ENCODE peak calls at places on chromosomes 11 and 22, in six cellular contexts. T is neural progenitor cell, G is PC-3, W is GM23248, F is MM.1S, Q is PC-9. X is an unnamed sample. For H3F3A and H4K20me1, the result is how much of the 10 kb centered on the place peaks cover.

GRCh38 chr11:130908770-130909625 is 7.3 kb downstream of the SNX19 start:
- DNase-seq in T (no peak), G (peak), W (peak), F (no peak), Q (no peak), X (no peak)

GRCh38 chr22:17234144-17234623 is 14.9 kb upstream of the ADA2 start:
- DNase-seq in T (peak), G (no peak), W (peak), F (no peak), Q (peak), X (peak)

GRCh38 chr11:45031912-45032519 is 81.3 kb upstream of the TP53I11 start:
- DNase-seq in T (no peak), G (no peak), W (no peak), F (peak), Q (no peak), X (no peak)

GRCh38 chr22:39309364-39309861 is 10.0 kb downstream of the RPL3 start:
- DNase-seq in T (no peak), G (no peak), W (peak), F (no peak), Q (no peak), X (peak)

GRCh38 chr11:84420261-84420660 is 1134.1 kb upstream of the CCDC90B start:
- DNase-seq in T (peak), G (no peak), W (peak), F (no peak), Q (no peak), X (peak)

GRCh38 chr22:41290262-41291221 is 4.6 kb upstream of the RANGAP1 start:
- DNase-seq in T (peak), G (peak), W (peak), F (no peak), Q (peak), X (peak)

GRCh38 chr11:61579398-61580291 is 1.2 kb downstream of the SYT7 start:
- DNase-seq in T (peak), G (no peak), W (no peak), F (no peak), Q (no peak), X (peak)

GRCh38 chr22:29434288-29434687 is 4.1 kb upstream of the RFPL1 start:
- DNase-seq in T (no peak), G (no peak), W (no peak), F (no peak), Q (no peak), X (no peak)

GRCh38 chr22:37627545-37627944 is 11.9 kb upstream of the SH3BP1 start:
- DNase-seq in T (no peak), G (no peak), W (no peak), F (peak), Q (no peak), X (no peak)

GRCh38 chr11:17351171-17351509 is 460 bp upstream of the NCR3LG1 start:
- DNase-seq in T (no peak), G (no peak), W (no peak), F (no peak), Q (no peak), X (no peak)

GRCh38 chr11:36469063-36469462 is 41.0 kb downstream of the TRAF6 start:
- DNase-seq in T (peak), G (no peak), W (peak), F (no peak), Q (no peak), X (peak)

GRCh38 chr11:122197055-122197987 is 81.3 kb upstream of the BLID start:
- DNase-seq in T (no peak), G (peak), W (peak), F (no peak), Q (peak), X (no peak)

GRCh38 chr22:38504731-38505594 is 1.1 kb downstream of the DDX17 start:
- DNase-seq in T (peak), G (no peak), W (peak), F (peak), Q (peak), X (peak)

GRCh38 chr22:24532075-24532474 is 22.9 kb downstream of the GUCD1 start:
- DNase-seq in T (no peak), G (no peak), W (no peak), F (no peak), Q (peak), X (no peak)

GRCh38 chr22:39839917-39840510 is 53.5 kb downstream of the ENTHD1 start:
- DNase-seq in T (no peak), G (no peak), W (no peak), F (no peak), Q (no peak), X (no peak)

GRCh38 chr11:12693485-12694181 is 19.4 kb downstream of the TEAD1 start:
- DNase-seq in T (no peak), G (peak), W (peak), F (no peak), Q (peak), X (no peak)

GRCh38 chr11:12693075-12693473 is 18.9 kb downstream of the TEAD1 start:
- DNase-seq in T (no peak), G (no peak), W (peak), F (no peak), Q (no peak), X (no peak)

GRCh38 chr11:12691473-12691872 is 17.3 kb downstream of the TEAD1 start:
- DNase-seq in T (no peak), G (no peak), W (no peak), F (no peak), Q (no peak), X (no peak)

GRCh38 chr11:12694182-12694531 is 19.9 kb downstream of the TEAD1 start:
- DNase-seq in T (no peak), G (no peak), W (peak), F (no peak), Q (no peak), X (peak)

DNA sequence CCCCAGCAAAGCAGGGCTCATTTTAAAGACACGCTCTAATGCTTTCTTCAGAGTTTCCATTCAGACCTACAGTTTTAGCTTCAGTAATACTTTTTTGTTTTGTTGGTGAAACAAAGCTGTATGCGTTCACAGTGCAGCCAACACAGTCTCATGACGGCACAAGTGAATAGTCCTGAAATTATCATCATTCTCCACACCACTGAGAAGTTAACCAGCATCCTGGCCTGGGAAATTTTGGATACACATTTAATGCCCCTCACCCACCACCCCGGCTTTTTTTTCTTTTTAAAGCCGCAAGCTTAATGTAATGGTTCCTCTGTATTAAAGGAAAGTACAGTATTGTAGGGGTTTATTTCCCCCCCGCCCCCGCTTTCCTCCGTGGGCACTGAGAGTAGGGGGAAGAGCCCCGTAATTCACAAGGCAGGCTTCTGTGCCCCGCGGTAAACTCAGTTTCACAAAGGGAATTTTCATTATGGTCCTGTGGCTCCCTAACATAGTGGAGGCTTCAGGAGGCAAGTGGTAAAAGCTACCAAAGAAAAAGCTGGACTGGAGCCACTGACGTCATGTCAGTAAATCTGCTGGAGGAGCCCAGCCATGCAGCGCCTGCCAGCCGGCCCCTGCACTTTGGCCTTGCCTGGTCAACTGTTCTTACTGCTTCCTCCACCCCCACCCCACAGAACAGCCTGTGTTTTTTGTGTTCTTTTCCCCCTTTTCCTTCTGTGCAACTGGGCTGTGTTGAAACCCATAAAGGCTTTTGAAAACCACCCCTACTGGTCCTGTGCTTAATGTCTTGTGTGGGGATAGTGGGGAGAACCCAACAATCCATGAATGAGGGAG is 18.2 kb downstream of the TEAD1 start:
- DNase-seq in T (peak), G (peak), W (peak), F (no peak), Q (no peak), X (no peak)
- H3F3A ChIP-seq in T (under half), G (under half), W (half or more), F (under half), Q (under half), X (under half)

DNA sequence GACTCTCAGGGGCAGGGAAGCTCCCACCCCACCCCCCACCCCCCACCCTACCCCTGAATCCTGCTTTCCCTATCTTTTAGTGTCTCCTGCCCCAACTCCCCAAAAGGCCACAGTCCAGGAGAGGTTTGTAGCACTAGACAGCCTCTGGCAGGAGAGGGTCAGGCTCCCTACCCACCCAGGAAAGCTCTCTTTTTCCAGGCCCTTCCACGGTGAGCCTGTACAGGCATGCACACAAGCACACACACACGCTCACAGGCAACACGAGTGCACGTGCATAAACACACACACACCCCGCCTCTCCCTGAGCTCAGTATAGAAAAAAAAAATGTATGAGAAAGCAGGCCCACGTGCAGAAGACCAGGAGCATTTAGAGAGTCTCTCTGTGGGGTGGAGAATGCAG is 414.0 kb downstream of the MN1 start:
- DNase-seq in T (no peak), G (no peak), W (no peak), F (no peak), Q (no peak), X (no peak)
- TF ChIP-seq EZH2 in T (no peak), G (no peak), W (no peak), F (no peak), Q (no peak), X (no peak)

GRCh38 chr11:57406337-57406904 is 16.0 kb upstream of the PRG2 start:
- DNase-seq in T (no peak), G (peak), W (peak), F (no peak), Q (peak), X (no peak)

GRCh38 chr11:57407941-57408475 is 17.6 kb upstream of the PRG2 start:
- DNase-seq in T (no peak), G (no peak), W (no peak), F (no peak), Q (peak), X (no peak)

GRCh38 chr11:57407521-57407920 is 17.1 kb upstream of the PRG2 start:
- DNase-seq in T (no peak), G (no peak), W (no peak), F (no peak), Q (no peak), X (no peak)

GRCh38 chr11:57405271-57405890 is 14.9 kb upstream of the PRG2 start:
- DNase-seq in T (no peak), G (no peak), W (peak), F (no peak), Q (peak), X (no peak)

GRCh38 chr11:57407010-57407409 is 16.6 kb upstream of the PRG2 start:
- DNase-seq in T (no peak), G (no peak), W (no peak), F (no peak), Q (peak), X (no peak)
- H4K20me1 ChIP-seq in T (under half), G (under half), W (under half), F (under half), Q (under half), X (under half)

GRCh38 chr11:27083782-27084181 is 43.2 kb downstream of the BBOX1 start:
- DNase-seq in T (no peak), G (no peak), W (no peak), F (no peak), Q (no peak), X (no peak)
- H3F3A ChIP-seq in T (under half), G (under half), W (under half), F (under half), Q (under half), X (under half)

DNA sequence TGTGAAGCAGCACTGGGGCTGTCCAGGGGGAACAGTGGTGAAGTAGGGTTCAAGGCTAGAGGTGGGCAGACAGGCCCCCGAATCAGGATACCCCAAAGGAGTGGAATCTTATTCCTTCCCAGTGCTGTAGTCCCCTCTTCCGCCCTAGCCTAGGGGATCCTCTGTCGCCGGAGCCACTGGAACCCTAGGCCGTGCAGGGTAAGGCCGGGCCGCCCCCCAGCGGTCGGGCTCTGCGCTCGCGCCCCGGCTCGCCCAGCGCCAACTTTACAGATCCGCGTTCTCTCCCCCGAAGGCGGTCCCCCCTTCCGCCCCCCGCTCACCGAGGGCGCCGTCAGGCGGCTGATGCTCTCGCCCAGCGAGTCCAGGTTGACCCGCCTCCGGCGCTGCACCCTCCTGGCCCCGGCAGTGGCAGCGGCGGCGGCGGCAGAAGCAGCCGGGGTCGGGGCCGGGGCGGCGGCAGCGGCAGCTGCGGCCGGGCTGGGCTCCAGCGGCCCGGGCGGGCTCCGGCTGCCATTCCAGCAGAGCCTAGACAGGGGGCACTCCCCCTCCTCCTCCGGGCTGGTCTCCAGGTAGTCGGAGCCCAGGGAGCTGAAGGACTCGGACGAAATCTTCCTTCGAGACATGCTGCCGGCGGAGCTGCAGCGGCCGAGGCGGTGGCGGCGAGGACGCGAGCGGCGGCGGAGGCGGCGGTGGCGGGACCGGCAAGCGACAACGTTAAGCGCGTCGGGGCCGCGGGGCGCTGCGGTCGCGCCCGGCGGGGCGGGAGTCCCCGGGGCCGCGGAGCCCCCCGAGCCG is 646 bp downstream of the GUCY1A2 start:
- DNase-seq in T (peak), G (peak), W (peak), F (peak), Q (no peak), X (peak)
- TF ChIP-seq EZH2 in T (peak), G (peak), W (no peak), F (no peak), Q (no peak), X (peak)

GRCh38 chr11:9700105-9700801 is 36.4 kb downstream of the SWAP70 start:
- DNase-seq in T (no peak), G (no peak), W (no peak), F (no peak), Q (no peak), X (no peak)
- H4K20me1 ChIP-seq in T (under half), G (under half), W (under half), F (under half), Q (under half), X (under half)